ENCODE peak calls at places on chromosomes 5 and 9, in seven cellular contexts. G is left ventricle myocardium inferior, R is PC-3, O is IMR-90, I is sigmoid colon, C is endodermal cell, U is H1. E is an unnamed sample.

GRCh38 chr9:761155-761792 is 80.2 kb upstream of the DMRT1 start:
- DNase-seq in G (no peak), R (no peak), O (peak; percentile 48), I (peak; percentile 55), C (no peak), U (no peak), E (no peak)

GRCh38 chr5:151225071-151225470 is 1.2 kb upstream of the CCDC69 start:
- DNase-seq in G (no peak), R (no peak), O (no peak), I (no peak), C (no peak), U (no peak), E (no peak)

GRCh38 chr9:19894975-19895374 is 106.1 kb upstream of the SLC24A2 start:
- DNase-seq in G (no peak), R (no peak), O (peak; percentile 43), I (no peak), C (no peak), U (no peak), E (no peak)

GRCh38 chr5:149498724-149499336 is 52.4 kb downstream of the CSNK1A1 start:
- DNase-seq in G (no peak), R (no peak), O (no peak), I (no peak), C (no peak), U (no peak), E (no peak)

GRCh38 chr9:133248722-133249295 is 26.2 kb downstream of the ABO start:
- DNase-seq in G (no peak), R (no peak), O (no peak), I (no peak), C (no peak), U (no peak), E (no peak)

GRCh38 chr5:161546463-161547301 is at the start of gene GABRB2:
- DNase-seq in G (peak; percentile 36), R (no peak), O (no peak), I (peak; percentile 69), C (peak; percentile 85), U (peak; percentile 65), E (peak; percentile 54)

GRCh38 chr5:98639258-98639657 is 134.2 kb upstream of the RGMB start:
- DNase-seq in G (no peak), R (no peak), O (no peak), I (no peak), C (peak; percentile 62), U (no peak), E (no peak)

GRCh38 chr5:57434683-57435082 is 47.9 kb downstream of the ACTBL2 start:
- DNase-seq in G (no peak), R (no peak), O (no peak), I (no peak), C (no peak), U (no peak), E (no peak)

GRCh38 chr5:134864707-134865106 is 9.5 kb upstream of the TXNDC15 start:
- DNase-seq in G (no peak), R (no peak), O (no peak), I (no peak), C (no peak), U (no peak), E (no peak)

GRCh38 chr9:113409481-113409880 is 994 bp downstream of the POLE3 start:
- DNase-seq in G (no peak), R (no peak), O (no peak), I (no peak), C (no peak), U (no peak), E (no peak)

GRCh38 chr5:83306572-83307241 is 164.8 kb upstream of the VCAN start:
- DNase-seq in G (peak; percentile 29), R (peak; percentile 51), O (peak; percentile 89), I (peak; percentile 76), C (no peak), U (no peak), E (peak; percentile 84)

GRCh38 chr5:34505731-34506130 is 150.4 kb upstream of the RAI14 start:
- DNase-seq in G (no peak), R (no peak), O (no peak), I (no peak), C (no peak), U (no peak), E (no peak)

GRCh38 chr9:108149346-108149745 is 659.8 kb upstream of the KLF4 start:
- DNase-seq in G (no peak), R (no peak), O (no peak), I (no peak), C (no peak), U (no peak), E (no peak)

GRCh38 chr5:175461370-175461769 is 17.0 kb upstream of the SFXN1 start:
- DNase-seq in G (peak; percentile 45), R (no peak), O (no peak), I (no peak), C (no peak), U (no peak), E (no peak)

GRCh38 chr5:172548981-172549707 is 91.9 kb upstream of the NEURL1B start:
- DNase-seq in G (no peak), R (no peak), O (no peak), I (peak; percentile 72), C (peak; percentile 46), U (no peak), E (no peak)

GRCh38 chr5:87944553-87945320 is 323.9 kb downstream of the TMEM161B start:
- DNase-seq in G (peak; percentile 34), R (no peak), O (no peak), I (peak; percentile 66), C (peak; percentile 67), U (no peak), E (no peak)

DNA sequence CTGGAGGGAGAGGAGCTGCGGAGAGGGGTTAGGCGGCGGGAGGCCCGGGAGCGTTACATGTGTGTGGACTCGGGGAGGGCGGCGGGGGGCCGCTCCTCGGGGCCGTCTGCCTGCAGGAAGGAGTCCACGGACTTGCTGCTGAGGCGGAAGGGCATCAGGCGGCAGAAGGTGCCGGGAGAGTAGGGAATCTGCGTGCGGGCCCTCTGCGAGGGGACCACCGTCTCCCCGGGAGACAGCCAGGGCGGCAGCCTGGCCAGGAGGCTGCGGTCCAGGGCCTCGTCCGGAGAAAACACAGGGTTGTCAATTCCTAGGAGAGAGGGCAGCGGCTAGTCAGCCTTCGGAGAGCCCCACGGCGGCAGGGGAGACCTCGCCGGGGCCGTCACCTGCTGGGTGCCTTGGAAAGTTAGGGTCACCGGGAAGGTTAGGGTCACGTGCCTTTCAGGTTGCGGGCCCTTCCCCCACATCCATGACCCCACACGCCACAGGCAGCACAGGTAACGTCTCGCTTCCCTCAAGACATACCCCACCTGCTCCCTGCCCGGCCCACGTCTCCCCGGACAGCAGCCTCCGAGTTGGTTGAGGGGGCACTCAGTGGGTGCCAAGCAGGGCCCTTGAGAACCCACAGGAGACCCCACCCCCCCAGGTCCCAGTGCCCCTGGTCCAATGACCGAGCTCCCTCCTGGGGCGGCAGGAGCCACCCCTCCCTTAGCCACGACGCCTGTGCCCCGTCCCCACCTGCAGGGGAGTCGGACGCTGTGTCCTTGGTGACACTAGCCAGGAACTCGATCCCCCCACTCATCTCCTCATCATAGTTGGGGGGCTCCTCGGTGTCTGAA is 32.1 kb downstream of the EXOC3 start:
- DNase-seq in G (peak; percentile 18), R (no peak), O (peak; percentile 9), I (peak; percentile 69), C (peak; percentile 59), U (no peak), E (peak; percentile 31)
- H3K4me1 ChIP-seq in G (peaks cover 43% of the 10 kb centered on the region), R (peaks cover 32% of the 10 kb centered on the region), O (peaks cover 7% of the 10 kb centered on the region), I (no peaks in the 10 kb centered on the region), C (peaks cover 6% of the 10 kb centered on the region), U (peaks cover 9% of the 10 kb centered on the region), E (peaks cover 7% of the 10 kb centered on the region)

DNA sequence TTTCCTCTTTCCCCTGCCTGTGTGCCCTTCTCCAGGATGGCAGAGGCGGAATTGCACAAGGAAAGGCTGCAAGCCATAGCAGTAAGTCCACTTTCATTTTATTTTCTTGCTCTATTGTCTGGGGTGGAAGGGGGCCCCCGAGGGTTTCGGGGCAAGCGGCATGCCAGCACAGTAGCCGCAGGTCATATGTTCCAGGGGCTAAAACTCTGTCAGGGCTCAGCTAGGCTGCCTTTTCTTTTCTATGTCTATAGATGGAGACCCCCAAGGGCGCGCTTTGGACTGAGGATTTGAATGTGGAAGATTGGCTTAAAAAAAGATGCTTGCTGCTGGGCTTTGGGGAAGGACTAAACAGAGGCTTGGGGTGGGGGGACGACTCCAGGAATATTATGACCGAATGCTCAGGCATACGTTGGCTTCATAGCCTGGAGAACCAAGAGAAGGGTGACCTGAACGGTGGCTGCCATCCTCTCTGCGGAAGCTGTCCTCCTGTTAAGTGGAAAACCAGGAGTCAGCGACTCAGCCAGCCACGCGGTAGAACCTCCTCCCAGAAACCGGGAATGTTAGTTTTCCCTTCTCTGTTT is 545 bp downstream of the PALM2AKAP2 start:
- DNase-seq in G (no peak), R (peak; percentile 2), O (no peak), I (no peak), C (peak; percentile 63), U (peak; percentile 58), E (no peak)
- H3K4me3 ChIP-seq in G (peak overlapping the region; percentile 83), R (peak overlapping the region; percentile 88), O (peak overlapping the region; percentile 90), I (peak overlapping the region; percentile 50), C (peak overlapping the region; percentile 80), U (peak overlapping the region; percentile 80), E (peak overlapping the region; percentile 49)

GRCh38 chr5:163357636-163358035 is 79.8 kb upstream of the CCNG1 start:
- DNase-seq in G (no peak), R (no peak), O (no peak), I (no peak), C (no peak), U (no peak), E (no peak)

GRCh38 chr5:163360681-163361080 is 76.7 kb upstream of the CCNG1 start:
- DNase-seq in G (no peak), R (no peak), O (no peak), I (no peak), C (no peak), U (no peak), E (no peak)

GRCh38 chr5:163350083-163350482 is 87.3 kb upstream of the CCNG1 start:
- DNase-seq in G (no peak), R (peak; percentile 58), O (no peak), I (no peak), C (no peak), U (no peak), E (no peak)

GRCh38 chr5:163352531-163352930 is 84.9 kb upstream of the CCNG1 start:
- DNase-seq in G (no peak), R (no peak), O (no peak), I (no peak), C (no peak), U (no peak), E (no peak)

DNA sequence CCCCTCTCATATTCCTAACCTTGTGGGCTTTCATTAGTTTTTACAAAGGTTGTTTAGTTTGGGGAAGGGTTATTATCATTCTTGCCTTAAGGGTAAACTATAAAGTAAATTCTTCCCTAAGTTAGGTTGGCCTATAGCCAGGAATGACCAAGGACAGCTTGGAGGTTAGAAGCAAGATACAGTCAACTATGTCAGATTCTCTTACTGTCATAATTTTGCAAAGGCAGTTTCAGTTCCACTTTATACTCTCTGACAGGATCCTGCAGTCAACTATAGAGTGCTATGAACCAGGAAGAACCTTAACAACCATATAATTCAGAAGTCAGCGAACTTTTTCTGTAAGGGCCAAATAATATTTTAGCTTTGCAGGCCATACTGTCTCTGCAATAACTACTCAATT is 82.7 kb upstream of the CCNG1 start:
- DNase-seq in G (no peak), R (peak; percentile 17), O (no peak), I (no peak), C (no peak), U (no peak), E (no peak)
- H3K27ac ChIP-seq in G (no peak overlapping the region), R (no peak overlapping the region), O (no peak overlapping the region), I (no peak overlapping the region), C (no peak overlapping the region), U (no peak overlapping the region), E (peak overlapping the region; percentile 37)

GRCh38 chr9:124809741-124810500 is 33.0 kb downstream of the OLFML2A start:
- DNase-seq in G (no peak), R (no peak), O (no peak), I (no peak), C (peak; percentile 44), U (no peak), E (peak; percentile 80)
- H3K4me1 ChIP-seq in G (peaks cover 6% of the 10 kb centered on the region), R (peaks cover 34% of the 10 kb centered on the region), O (peaks cover 23% of the 10 kb centered on the region), I (no peaks in the 10 kb centered on the region), C (peaks cover 7% of the 10 kb centered on the region), U (peaks cover 25% of the 10 kb centered on the region), E (no peaks in the 10 kb centered on the region)

E was measured in left lung.